ENCODE peak calls at places on chromosomes 2 and 18, in five cellular contexts. G is NCI-H526; O is AG10803; D is frontal cortex; L is stimulated activated CD4-positive, alpha-beta T cell treated with anti-CD3 and anti-CD28 coated beads, Interleukin-4, amount 100 ng/mL, for 48 hours. C is an unnamed sample.

GRCh38 chr2:181370126-181370525 is 87.1 kb upstream of the ITGA4 start:
- DNase-seq in L (no peak), O (no peak), D (no peak), G (no peak), C (no peak)

GRCh38 chr18:49584431-49584830 is 22.6 kb downstream of the LIPG start:
- DNase-seq in O (no peak), D (no peak), G (no peak), L (no peak), C (no peak)

GRCh38 chr18:23710068-23710527 is 20.8 kb downstream of the LAMA3 start:
- DNase-seq in D (no peak), L (no peak), G (no peak), O (peak; percentile 25), C (no peak)

GRCh38 chr2:179435021-179435420 is 170.4 kb upstream of the SESTD1 start:
- DNase-seq in D (no peak), O (peak; percentile 63), G (no peak), L (no peak), C (no peak)

GRCh38 chr2:239695106-239695727 is 294.4 kb upstream of the HDAC4 start:
- DNase-seq in L (no peak), D (no peak), G (no peak), O (no peak), C (no peak)

GRCh38 chr2:203688798-203689197 is 17.6 kb upstream of the CD28 start:
- DNase-seq in G (peak; percentile 79), D (peak; percentile 18), O (peak; percentile 94), L (no peak), C (no peak)

GRCh38 chr18:24497052-24497754 is 36.8 kb downstream of the HRH4 start:
- DNase-seq in L (no peak), G (no peak), D (no peak), O (peak; percentile 84), C (no peak)

GRCh38 chr2:235674116-235674515 is 180.3 kb downstream of the AGAP1 start:
- DNase-seq in O (no peak), D (no peak), G (no peak), L (no peak), C (no peak)

GRCh38 chr2:235591921-235592320 is 98.1 kb downstream of the AGAP1 start:
- DNase-seq in L (no peak), D (no peak), O (no peak), G (no peak), C (no peak)

GRCh38 chr18:62030091-62030985 is 137.5 kb upstream of the RNF152 start:
- DNase-seq in D (no peak), O (peak; percentile 50), L (no peak), G (no peak), C (no peak)

GRCh38 chr2:64626146-64626809 is 27.4 kb downstream of the SERTAD2 start:
- DNase-seq in G (no peak), L (no peak), D (no peak), O (no peak), C (no peak)

GRCh38 chr2:221527759-221528444 is 44.2 kb downstream of the EPHA4 start:
- DNase-seq in O (no peak), L (no peak), D (no peak), G (peak; percentile 51), C (no peak)

GRCh38 chr2:234835738-234836137 is 116.1 kb upstream of the SH3BP4 start:
- DNase-seq in D (no peak), O (no peak), L (no peak), G (no peak), C (no peak)

GRCh38 chr2:45241061-45241561 is 231.9 kb upstream of the SIX2 start:
- DNase-seq in G (no peak), L (no peak), D (no peak), O (peak; percentile 62), C (no peak)

GRCh38 chr2:190489475-190489874 is 45.0 kb downstream of the NEMP2 start:
- DNase-seq in L (no peak), D (no peak), O (no peak), G (no peak), C (no peak)

GRCh38 chr2:214557884-214558283 is 147.0 kb downstream of the VWC2L start:
- DNase-seq in O (no peak), D (no peak), G (no peak), L (no peak), C (no peak)

GRCh38 chr2:5696741-5697521 is 4.7 kb downstream of the SOX11 start:
- DNase-seq in L (no peak), D (no peak), O (peak; percentile 49), G (peak; percentile 42), C (no peak)

GRCh38 chr2:210261996-210262510 is 36.8 kb upstream of the ACADL start:
- DNase-seq in D (no peak), O (no peak), L (no peak), G (no peak), C (no peak)

GRCh38 chr2:160747771-160748170 is 254.2 kb upstream of the RBMS1 start:
- DNase-seq in G (no peak), L (no peak), O (peak; percentile 96), D (no peak), C (no peak)

GRCh38 chr2:205047273-205047839 is 502.1 kb downstream of the PARD3B start:
- DNase-seq in O (no peak), G (no peak), D (no peak), L (no peak), C (no peak)